ENCODE peak calls at places on chromosome 13, in eight cellular contexts. O is ureter; G is foreskin fibroblast; N is hypothalamus; I is CD4-positive, alpha-beta T cell; J is endothelial cell; K is Calu3; T is CD8-positive, alpha-beta memory T cell. D is an unnamed sample.

GRCh38 chr13:40271931-40272775 is 394.3 kb downstream of the FOXO1 start:
- DNase-seq in T (no peak), I (no peak), G (peak), J (no peak), K (peak), N (peak), O (peak), D (peak)

GRCh38 chr13:37136187-37136586 is 30.7 kb upstream of the CSNK1A1L start:
- DNase-seq in N (no peak), G (peak), J (no peak), K (no peak), I (no peak), T (no peak), O (no peak), D (peak)

GRCh38 chr13:99357920-99358319 is 50.7 kb upstream of the GPR183 start:
- DNase-seq in N (no peak), I (no peak), K (no peak), G (no peak), T (no peak), J (no peak), O (no peak), D (no peak)

GRCh38 chr13:45335397-45336024 is 5.5 kb downstream of the TPT1 start:
- DNase-seq in T (no peak), I (no peak), N (no peak), O (no peak), K (no peak), J (no peak), G (peak), D (no peak)

GRCh38 chr13:49627831-49628652 is at the start of gene ARL11:
- DNase-seq in T (peak), N (peak), J (peak), K (no peak), I (peak), O (peak), G (no peak), D (no peak)

GRCh38 chr13:27980280-27980998 is 8.1 kb downstream of the URAD start:
- DNase-seq in G (no peak), N (no peak), K (no peak), I (no peak), J (no peak), T (no peak), O (no peak), D (no peak)

GRCh38 chr13:98346904-98347636 is 170.0 kb upstream of the RNF113B start:
- DNase-seq in T (no peak), N (no peak), O (no peak), G (no peak), J (no peak), K (no peak), I (no peak), D (no peak)

GRCh38 chr13:26548251-26548765 is 9.2 kb upstream of the WASF3 start:
- DNase-seq in T (no peak), J (no peak), K (no peak), G (no peak), N (no peak), I (no peak), O (no peak), D (no peak)

GRCh38 chr13:112893570-112894422 is 75.2 kb upstream of the MCF2L start:
- DNase-seq in K (peak), I (no peak), O (no peak), T (peak), G (peak), N (no peak), J (peak), D (no peak)

GRCh38 chr13:25708268-25708667 is 336.5 kb downstream of the ATP8A2 start:
- DNase-seq in G (no peak), I (no peak), T (no peak), O (no peak), N (no peak), J (no peak), K (no peak), D (no peak)

GRCh38 chr13:24764276-24764630 is 284 bp downstream of the RNF17 start:
- DNase-seq in G (no peak), I (no peak), K (no peak), J (no peak), O (no peak), T (no peak), N (no peak), D (no peak)

GRCh38 chr13:22169473-22169872 is 498.6 kb downstream of the FGF9 start:
- DNase-seq in K (no peak), I (no peak), O (no peak), T (no peak), G (no peak), N (no peak), J (no peak), D (no peak)

GRCh38 chr13:100438059-100438788 is 150.4 kb downstream of the GGACT start:
- DNase-seq in J (no peak), N (no peak), G (no peak), T (no peak), O (no peak), I (no peak), K (no peak), D (no peak)

GRCh38 chr13:113209880-113210421 is 538 bp downstream of the CUL4A start:
- DNase-seq in J (peak), I (peak), N (peak), K (peak), T (peak), G (peak), O (peak), D (peak)

GRCh38 chr13:67769987-67770341 is 539.8 kb upstream of the PCDH9 start:
- DNase-seq in K (no peak), O (no peak), I (no peak), G (no peak), J (no peak), N (no peak), T (no peak), D (no peak)

D was measured in fibroblast of gingiva.